ENCODE peak calls at places on chromosomes 4 and X, in six cellular contexts. One of them, this sample, is unnamed.
A peak's percentile ranks its signal among the peaks of the same experiment; 100 is the strongest.

GRCh38 chr4:4480205-4480604 is 61.6 kb downstream of the STX18 start:
- DNase-seq in mesenchymal stem cell: no peak
- DNase-seq in hepatocyte: no peak
- DNase-seq in heart left ventricle: no peak
- DNase-seq in left lung: no peak
- DNase-seq in ovary: no peak
- DNase-seq in this sample: no peak

GRCh38 chr4:148061795-148062194 is 329.9 kb downstream of the ARHGAP10 start:
- DNase-seq in mesenchymal stem cell: no peak
- DNase-seq in hepatocyte: no peak
- DNase-seq in heart left ventricle: no peak
- DNase-seq in left lung: no peak
- DNase-seq in ovary: no peak
- DNase-seq in this sample: no peak

GRCh38 chr4:145557720-145558119 is 61.5 kb upstream of the MMAA start:
- DNase-seq in mesenchymal stem cell: peak; percentile 67
- DNase-seq in hepatocyte: peak; percentile 78
- DNase-seq in heart left ventricle: peak; percentile 57
- DNase-seq in left lung: no peak
- DNase-seq in ovary: peak; percentile 53
- DNase-seq in this sample: peak; percentile 82

GRCh38 chr4:83108101-83108861 is 6.2 kb downstream of the PLAC8 start:
- DNase-seq in mesenchymal stem cell: no peak
- DNase-seq in hepatocyte: no peak
- DNase-seq in heart left ventricle: no peak
- DNase-seq in left lung: no peak
- DNase-seq in ovary: no peak
- DNase-seq in this sample: no peak

GRCh38 chr4:152165146-152165545 is 370.7 kb downstream of the FBXW7 start:
- DNase-seq in mesenchymal stem cell: peak; percentile 15
- DNase-seq in hepatocyte: no peak
- DNase-seq in heart left ventricle: no peak
- DNase-seq in left lung: no peak
- DNase-seq in ovary: no peak
- DNase-seq in this sample: peak; percentile 30

GRCh38 chr4:146407669-146408084 is 114.1 kb downstream of the SLC10A7 start:
- DNase-seq in mesenchymal stem cell: peak; percentile 1
- DNase-seq in hepatocyte: no peak
- DNase-seq in heart left ventricle: no peak
- DNase-seq in left lung: no peak
- DNase-seq in ovary: no peak
- DNase-seq in this sample: peak; percentile 5

GRCh38 chr4:26325191-26325590 is 4.4 kb downstream of the RBPJ start:
- DNase-seq in mesenchymal stem cell: peak; percentile 66
- DNase-seq in hepatocyte: peak; percentile 34
- DNase-seq in heart left ventricle: no peak
- DNase-seq in left lung: no peak
- DNase-seq in ovary: no peak
- DNase-seq in this sample: peak; percentile 65

GRCh38 chr4:33302298-33302697 is 2582.1 kb downstream of the PCDH7 start:
- DNase-seq in mesenchymal stem cell: peak; percentile 7
- DNase-seq in hepatocyte: no peak
- DNase-seq in heart left ventricle: no peak
- DNase-seq in left lung: no peak
- DNase-seq in ovary: no peak
- DNase-seq in this sample: no peak

GRCh38 chr4:90002406-90003040 is 107.9 kb downstream of the MMRN1 start:
- DNase-seq in mesenchymal stem cell: no peak
- DNase-seq in hepatocyte: no peak
- DNase-seq in heart left ventricle: no peak
- DNase-seq in left lung: no peak
- DNase-seq in ovary: no peak
- DNase-seq in this sample: no peak

GRCh38 chr4:115353370-115353769 is 239.9 kb upstream of the NDST4 start:
- DNase-seq in mesenchymal stem cell: no peak
- DNase-seq in hepatocyte: no peak
- DNase-seq in heart left ventricle: no peak
- DNase-seq in left lung: no peak
- DNase-seq in ovary: no peak
- DNase-seq in this sample: no peak

GRCh38 chrX:9285342-9285771 is 179.5 kb upstream of the TBL1X start:
- DNase-seq in mesenchymal stem cell: no peak
- DNase-seq in hepatocyte: no peak
- DNase-seq in heart left ventricle: no peak
- DNase-seq in left lung: no peak
- DNase-seq in ovary: no peak
- DNase-seq in this sample: no peak

GRCh38 chr4:138242076-138242829 is at the start of gene SLC7A11:
- DNase-seq in mesenchymal stem cell: peak; percentile 99
- DNase-seq in hepatocyte: peak; percentile 93
- DNase-seq in heart left ventricle: peak; percentile 29
- DNase-seq in left lung: no peak
- DNase-seq in ovary: peak; percentile 21
- DNase-seq in this sample: peak; percentile 98

GRCh38 chr4:7183780-7184460 is 8.4 kb upstream of the SORCS2 start:
- DNase-seq in mesenchymal stem cell: no peak
- DNase-seq in hepatocyte: no peak
- DNase-seq in heart left ventricle: no peak
- DNase-seq in left lung: no peak
- DNase-seq in ovary: no peak
- DNase-seq in this sample: no peak

GRCh38 chrX:17802756-17803155 is 58.3 kb downstream of the RAI2 start:
- DNase-seq in mesenchymal stem cell: no peak
- DNase-seq in hepatocyte: no peak
- DNase-seq in heart left ventricle: no peak
- DNase-seq in left lung: no peak
- DNase-seq in ovary: no peak
- DNase-seq in this sample: no peak

GRCh38 chr4:107619065-107619464 is 101.0 kb downstream of the PAPSS1 start:
- DNase-seq in mesenchymal stem cell: peak; percentile 87
- DNase-seq in hepatocyte: peak; percentile 17
- DNase-seq in heart left ventricle: no peak
- DNase-seq in left lung: no peak
- DNase-seq in ovary: no peak
- DNase-seq in this sample: peak; percentile 90

GRCh38 chrX:54043696-54044125 is 562 bp downstream of the PHF8 start:
- DNase-seq in mesenchymal stem cell: peak; percentile 48
- DNase-seq in hepatocyte: peak; percentile 53
- DNase-seq in heart left ventricle: peak; percentile 54
- DNase-seq in left lung: no peak
- DNase-seq in ovary: no peak
- DNase-seq in this sample: peak; percentile 62

GRCh38 chr4:122346036-122346435 is 32.8 kb upstream of the ADAD1 start:
- DNase-seq in mesenchymal stem cell: peak; percentile 14
- DNase-seq in hepatocyte: no peak
- DNase-seq in heart left ventricle: no peak
- DNase-seq in left lung: no peak
- DNase-seq in ovary: no peak
- DNase-seq in this sample: peak; percentile 61

GRCh38 chrX:153981771-153982533 is 9.4 kb downstream of the TMEM187 start:
- DNase-seq in mesenchymal stem cell: no peak
- DNase-seq in hepatocyte: no peak
- DNase-seq in heart left ventricle: no peak
- DNase-seq in left lung: peak; percentile 86
- DNase-seq in ovary: peak; percentile 77
- DNase-seq in this sample: no peak

GRCh38 chrX:627510-627964 is 3.1 kb upstream of the SHOX start:
- DNase-seq in mesenchymal stem cell: no peak
- DNase-seq in hepatocyte: no peak
- DNase-seq in heart left ventricle: no peak
- DNase-seq in left lung: no peak
- DNase-seq in ovary: no peak
- DNase-seq in this sample: no peak

GRCh38 chrX:3518870-3519269 is 172.4 kb upstream of the MXRA5 start:
- DNase-seq in mesenchymal stem cell: peak; percentile 87
- DNase-seq in hepatocyte: peak; percentile 35
- DNase-seq in heart left ventricle: peak; percentile 66
- DNase-seq in left lung: no peak
- DNase-seq in ovary: peak; percentile 13
- DNase-seq in this sample: peak; percentile 95

GRCh38 chr4:4542824-4543485 is 1.1 kb upstream of the STX18 start:
- DNase-seq in mesenchymal stem cell: no peak
- DNase-seq in hepatocyte: no peak
- DNase-seq in heart left ventricle: no peak
- DNase-seq in left lung: no peak
- DNase-seq in ovary: no peak
- DNase-seq in this sample: peak; percentile 47

GRCh38 chr4:139126898-139127297 is 50.1 kb downstream of the ELF2 start:
- DNase-seq in mesenchymal stem cell: no peak
- DNase-seq in hepatocyte: no peak
- DNase-seq in heart left ventricle: no peak
- DNase-seq in left lung: no peak
- DNase-seq in ovary: no peak
- DNase-seq in this sample: no peak

GRCh38 chr4:10079256-10079655 is 37.3 kb downstream of the WDR1 start:
- DNase-seq in mesenchymal stem cell: no peak
- DNase-seq in hepatocyte: no peak
- DNase-seq in heart left ventricle: no peak
- DNase-seq in left lung: peak; percentile 63
- DNase-seq in ovary: no peak
- DNase-seq in this sample: no peak

GRCh38 chr4:24141836-24142235 is 252.0 kb upstream of the PPARGC1A start:
- DNase-seq in mesenchymal stem cell: no peak
- DNase-seq in hepatocyte: no peak
- DNase-seq in heart left ventricle: no peak
- DNase-seq in left lung: no peak
- DNase-seq in ovary: no peak
- DNase-seq in this sample: peak; percentile 42

GRCh38 chr4:89493367-89493766 is 185.8 kb upstream of the GPRIN3 start:
- DNase-seq in mesenchymal stem cell: no peak
- DNase-seq in hepatocyte: no peak
- DNase-seq in heart left ventricle: no peak
- DNase-seq in left lung: no peak
- DNase-seq in ovary: no peak
- DNase-seq in this sample: no peak

DNA sequence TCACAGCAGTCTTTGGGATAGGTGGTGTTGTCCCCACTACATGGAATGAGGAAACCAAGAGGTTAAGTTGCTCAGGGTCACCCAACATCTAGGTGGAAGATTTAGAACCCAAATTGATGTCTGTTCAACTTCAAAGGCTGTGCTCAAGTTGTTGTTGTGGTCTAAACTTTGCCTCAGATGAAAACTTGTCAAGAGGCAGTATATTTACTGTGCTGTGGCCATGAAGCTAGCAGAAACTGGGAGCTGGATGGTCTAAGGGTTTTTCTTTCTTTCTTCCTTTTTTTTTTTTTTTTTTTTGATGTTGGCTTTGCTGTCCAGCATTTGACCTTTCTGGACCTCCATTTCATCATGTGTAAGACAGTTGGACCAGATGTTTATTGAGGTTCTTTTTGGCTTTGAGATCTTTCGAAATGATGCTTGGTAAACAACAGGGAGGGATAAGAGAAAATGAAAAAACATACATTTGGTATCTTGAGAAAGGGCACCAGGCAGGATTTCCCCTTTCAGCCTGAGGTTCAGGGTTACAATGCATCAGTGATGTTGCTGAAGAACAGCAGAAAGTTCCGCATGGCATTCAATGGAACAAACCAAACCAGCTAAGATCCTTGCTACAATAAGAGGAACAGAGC is 166.2 kb upstream of the RPS6KA3 start:
- DNase-seq in mesenchymal stem cell: peak; percentile 13
- DNase-seq in hepatocyte: no peak
- DNase-seq in heart left ventricle: no peak
- DNase-seq in left lung: no peak
- DNase-seq in ovary: no peak
- DNase-seq in this sample: no peak
- H3K9me3 ChIP-seq in mesenchymal stem cell: no peaks in the 10 kb centered on the region
- H3K9me3 ChIP-seq in hepatocyte: no peaks in the 10 kb centered on the region
- H3K9me3 ChIP-seq in heart left ventricle: no peaks in the 10 kb centered on the region
- H3K9me3 ChIP-seq in left lung: no peaks in the 10 kb centered on the region
- H3K9me3 ChIP-seq in ovary: no peaks in the 10 kb centered on the region
- H3K9me3 ChIP-seq in this sample: no peaks in the 10 kb centered on the region

GRCh38 chrX:70445876-70446275 is 1.2 kb downstream of the DLG3 start:
- DNase-seq in mesenchymal stem cell: no peak
- DNase-seq in hepatocyte: no peak
- DNase-seq in heart left ventricle: no peak
- DNase-seq in left lung: no peak
- DNase-seq in ovary: no peak
- DNase-seq in this sample: no peak

GRCh38 chrX:70444326-70445196 is at the start of gene DLG3:
- DNase-seq in mesenchymal stem cell: peak; percentile 26
- DNase-seq in hepatocyte: peak; percentile 37
- DNase-seq in heart left ventricle: no peak
- DNase-seq in left lung: peak; percentile 51
- DNase-seq in ovary: peak; percentile 40
- DNase-seq in this sample: peak; percentile 60

GRCh38 chrX:70445197-70445656 is 592 bp downstream of the DLG3 start:
- DNase-seq in mesenchymal stem cell: no peak
- DNase-seq in hepatocyte: no peak
- DNase-seq in heart left ventricle: no peak
- DNase-seq in left lung: no peak
- DNase-seq in ovary: no peak
- DNase-seq in this sample: no peak

GRCh38 chrX:70449457-70449966 is 4.9 kb downstream of the DLG3 start:
- DNase-seq in mesenchymal stem cell: no peak
- DNase-seq in hepatocyte: no peak
- DNase-seq in heart left ventricle: no peak
- DNase-seq in left lung: peak; percentile 31
- DNase-seq in ovary: no peak
- DNase-seq in this sample: no peak

GRCh38 chrX:70446380-70447350 is 2.0 kb downstream of the DLG3 start:
- DNase-seq in mesenchymal stem cell: no peak
- DNase-seq in hepatocyte: no peak
- DNase-seq in heart left ventricle: no peak
- DNase-seq in left lung: no peak
- DNase-seq in ovary: no peak
- DNase-seq in this sample: no peak
- H3K9me3 ChIP-seq in mesenchymal stem cell: no peaks in the 10 kb centered on the region
- H3K9me3 ChIP-seq in hepatocyte: no peaks in the 10 kb centered on the region
- H3K9me3 ChIP-seq in heart left ventricle: no peaks in the 10 kb centered on the region
- H3K9me3 ChIP-seq in left lung: no peaks in the 10 kb centered on the region
- H3K9me3 ChIP-seq in ovary: no peaks in the 10 kb centered on the region
- H3K9me3 ChIP-seq in this sample: no peaks in the 10 kb centered on the region

DNA sequence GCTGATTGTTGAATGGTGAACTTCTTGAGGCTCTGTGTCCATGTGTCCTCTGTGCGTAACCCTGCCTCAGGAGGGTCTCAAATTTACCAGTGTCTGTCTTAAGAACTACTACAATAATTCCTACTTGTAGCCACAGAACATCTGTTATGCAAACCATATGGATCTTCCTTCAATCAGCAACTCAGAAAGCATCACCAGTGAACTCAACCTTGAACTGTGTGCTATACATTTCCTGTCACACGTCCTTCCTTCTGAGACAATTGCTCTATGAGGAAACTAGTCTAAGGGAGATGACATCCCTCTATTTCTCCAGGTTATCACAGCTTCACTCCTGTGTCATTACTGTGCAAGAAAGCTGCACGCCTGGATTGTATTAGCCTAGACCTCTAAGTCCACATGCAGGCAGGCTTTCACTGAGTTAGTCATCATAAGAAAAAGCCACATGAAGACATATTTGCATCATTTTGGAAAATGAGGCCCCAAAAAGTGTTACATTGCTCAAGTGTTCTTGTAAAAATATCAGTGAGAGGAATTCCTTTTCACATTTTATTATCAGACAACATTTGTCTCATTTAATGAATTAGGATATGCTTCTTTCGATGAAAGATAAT is 157.8 kb downstream of the AFF2 start:
- DNase-seq in mesenchymal stem cell: no peak
- DNase-seq in hepatocyte: no peak
- DNase-seq in heart left ventricle: no peak
- DNase-seq in left lung: no peak
- DNase-seq in ovary: no peak
- DNase-seq in this sample: peak; percentile 38
- H3K9me3 ChIP-seq in mesenchymal stem cell: peaks cover 2% of the 10 kb centered on the region
- H3K9me3 ChIP-seq in hepatocyte: no peaks in the 10 kb centered on the region
- H3K9me3 ChIP-seq in heart left ventricle: no peaks in the 10 kb centered on the region
- H3K9me3 ChIP-seq in left lung: no peaks in the 10 kb centered on the region
- H3K9me3 ChIP-seq in ovary: no peaks in the 10 kb centered on the region
- H3K9me3 ChIP-seq in this sample: no peaks in the 10 kb centered on the region

GRCh38 chr4:3406431-3406830 is 35.3 kb upstream of the HGFAC start:
- DNase-seq in mesenchymal stem cell: no peak
- DNase-seq in hepatocyte: no peak
- DNase-seq in heart left ventricle: peak; percentile 15
- DNase-seq in left lung: no peak
- DNase-seq in ovary: no peak
- DNase-seq in this sample: no peak
- H3K9me3 ChIP-seq in mesenchymal stem cell: peaks cover 12% of the 10 kb centered on the region
- H3K9me3 ChIP-seq in hepatocyte: no peaks in the 10 kb centered on the region
- H3K9me3 ChIP-seq in heart left ventricle: no peaks in the 10 kb centered on the region
- H3K9me3 ChIP-seq in left lung: no peaks in the 10 kb centered on the region
- H3K9me3 ChIP-seq in ovary: no peaks in the 10 kb centered on the region
- H3K9me3 ChIP-seq in this sample: no peaks in the 10 kb centered on the region

This sample was measured in GM23248.